ENCODE peak calls at places on chromosomes 13 and 19, in four cellular contexts. K is K562, P is HepG2, E is HCT116. O is an unnamed sample.

GRCh38 chr13:51833980-51834379 is 11.0 kb downstream of the TMEM272 start:
- DNase-seq in E (no peak), P (no peak), K (no peak), O (no peak)

GRCh38 chr13:43961909-43962308 is 82.2 kb downstream of the LACC1 start:
- DNase-seq in K (no peak), E (no peak), P (no peak), O (no peak)

GRCh38 chr13:85650613-85651012 is 148.6 kb downstream of the SLITRK6 start:
- DNase-seq in P (no peak), K (no peak), E (no peak), O (no peak)

GRCh38 chr13:50589139-50589538 is 254.4 kb downstream of the DLEU7 start:
- DNase-seq in E (no peak), P (no peak), K (no peak), O (no peak)

GRCh38 chr19:6660930-6661329 is 9.0 kb downstream of the TNFSF14 start:
- DNase-seq in K (no peak), E (no peak), P (no peak), O (no peak)

GRCh38 chr13:60756306-60756705 is 359.3 kb downstream of the TDRD3 start:
- DNase-seq in E (no peak), K (no peak), P (no peak), O (no peak)

GRCh38 chr13:52454459-52454824 is 836 bp upstream of the CKAP2 start:
- DNase-seq in P (no peak), K (no peak), E (no peak), O (no peak)

GRCh38 chr19:8304841-8305621 is 3.1 kb downstream of the CD320 start:
- DNase-seq in E (peak; percentile 38), K (peak; percentile 93), P (no peak), O (no peak)

GRCh38 chr13:44146162-44146561 is 227.5 kb upstream of the SERP2 start:
- DNase-seq in P (no peak), E (no peak), K (no peak), O (no peak)

GRCh38 chr13:99197257-99197651 is 3.4 kb upstream of the UBAC2 start:
- DNase-seq in P (no peak), E (no peak), K (no peak), O (no peak)

GRCh38 chr13:32432856-32433255 is 4.9 kb upstream of the N4BP2L1 start:
- DNase-seq in K (no peak), P (peak; percentile 49), E (no peak), O (no peak)

GRCh38 chr13:77868717-77869116 is 49.9 kb downstream of the EDNRB start:
- DNase-seq in P (no peak), K (no peak), E (no peak), O (no peak)

GRCh38 chr19:39502640-39503417 is 4.1 kb downstream of the DLL3 start:
- DNase-seq in P (peak; percentile 56), K (peak; percentile 90), E (peak; percentile 66), O (peak; percentile 50)

GRCh38 chr13:95535243-95535642 is 17.3 kb upstream of the CLDN10 start:
- DNase-seq in E (peak; percentile 77), K (no peak), P (peak; percentile 84), O (no peak)

GRCh38 chr13:114146629-114147028 is 14.2 kb upstream of the RASA3 start:
- DNase-seq in E (no peak), P (no peak), K (no peak), O (no peak)

GRCh38 chr19:46515879-46516350 is 20.2 kb upstream of the PNMA8B start:
- DNase-seq in K (peak; percentile 80), E (no peak), P (peak; percentile 23), O (no peak)

GRCh38 chr13:43411741-43412140 is 375.0 kb downstream of the ENOX1 start:
- DNase-seq in P (no peak), E (no peak), K (no peak), O (no peak)

GRCh38 chr13:20188649-20189553 is 3.8 kb downstream of the GJB2 start:
- DNase-seq in K (peak; percentile 15), P (no peak), E (no peak), O (no peak)

GRCh38 chr13:107095876-107096275 is 527.9 kb upstream of the ARGLU1 start:
- DNase-seq in E (no peak), K (no peak), P (no peak), O (no peak)

GRCh38 chr19:33512021-33512420 is 9.6 kb downstream of the PEPD start:
- DNase-seq in K (no peak), E (no peak), P (no peak), O (no peak)

GRCh38 chr19:11506101-11506555 is 489 bp upstream of the ZNF653 start:
- DNase-seq in P (no peak), E (no peak), K (no peak), O (no peak)

GRCh38 chr13:66835040-66835628 is 395.0 kb downstream of the PCDH9 start:
- DNase-seq in E (no peak), P (peak; percentile 24), K (no peak), O (no peak)

GRCh38 chr13:73365240-73365639 is 306.4 kb downstream of the KLF5 start:
- DNase-seq in E (no peak), P (no peak), K (no peak), O (no peak)

GRCh38 chr19:35531291-35531690 is 2.0 kb upstream of the GAPDHS start:
- DNase-seq in E (no peak), K (no peak), P (no peak), O (no peak)

GRCh38 chr13:95641291-95641811 is 3.2 kb downstream of the DZIP1 start:
- DNase-seq in P (no peak), E (no peak), K (no peak), O (no peak)

GRCh38 chr19:18741566-18742121 is 49.5 kb downstream of the COMP start:
- DNase-seq in P (peak; percentile 57), K (no peak), E (no peak), O (no peak)

GRCh38 chr13:110214637-110215036 is 92.3 kb downstream of the COL4A1 start:
- DNase-seq in E (no peak), K (no peak), P (no peak), O (no peak)
- TF ChIP-seq YY1 in E (no peak), K (no peak), P (no peak), O (no peak)

GRCh38 chr19:31272707-31273106 is 76.5 kb downstream of the TSHZ3 start:
- DNase-seq in P (no peak), E (no peak), K (no peak), O (no peak)

GRCh38 chr19:31276831-31277230 is 72.4 kb downstream of the TSHZ3 start:
- DNase-seq in P (no peak), E (no peak), K (no peak), O (no peak)

GRCh38 chr19:31277516-31277915 is 71.7 kb downstream of the TSHZ3 start:
- DNase-seq in K (no peak), P (no peak), E (no peak), O (no peak)

GRCh38 chr19:31274266-31274963 is 74.8 kb downstream of the TSHZ3 start:
- DNase-seq in E (no peak), K (no peak), P (no peak), O (no peak)

DNA sequence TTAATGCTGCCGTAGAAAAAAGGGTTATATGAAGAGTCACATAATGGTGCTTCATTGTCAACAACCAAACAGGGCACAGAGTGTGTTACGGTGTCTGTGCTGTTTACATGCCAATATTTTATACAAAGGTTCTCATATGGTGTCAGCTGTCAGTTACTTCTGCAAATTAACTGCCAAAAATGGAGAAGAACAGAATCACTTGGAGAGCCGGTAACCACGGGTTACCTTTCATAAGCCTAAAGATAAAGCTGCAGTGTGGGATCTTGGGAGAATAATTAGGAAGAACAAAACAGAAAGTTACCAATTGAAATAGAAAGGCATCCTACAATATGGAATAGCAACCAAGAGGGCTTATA is 74.3 kb downstream of the TSHZ3 start:
- DNase-seq in P (no peak), E (no peak), K (no peak), O (no peak)
- TF ChIP-seq ZNF274 in P (no peak), E (no peak), K (no peak), O (no peak)

DNA sequence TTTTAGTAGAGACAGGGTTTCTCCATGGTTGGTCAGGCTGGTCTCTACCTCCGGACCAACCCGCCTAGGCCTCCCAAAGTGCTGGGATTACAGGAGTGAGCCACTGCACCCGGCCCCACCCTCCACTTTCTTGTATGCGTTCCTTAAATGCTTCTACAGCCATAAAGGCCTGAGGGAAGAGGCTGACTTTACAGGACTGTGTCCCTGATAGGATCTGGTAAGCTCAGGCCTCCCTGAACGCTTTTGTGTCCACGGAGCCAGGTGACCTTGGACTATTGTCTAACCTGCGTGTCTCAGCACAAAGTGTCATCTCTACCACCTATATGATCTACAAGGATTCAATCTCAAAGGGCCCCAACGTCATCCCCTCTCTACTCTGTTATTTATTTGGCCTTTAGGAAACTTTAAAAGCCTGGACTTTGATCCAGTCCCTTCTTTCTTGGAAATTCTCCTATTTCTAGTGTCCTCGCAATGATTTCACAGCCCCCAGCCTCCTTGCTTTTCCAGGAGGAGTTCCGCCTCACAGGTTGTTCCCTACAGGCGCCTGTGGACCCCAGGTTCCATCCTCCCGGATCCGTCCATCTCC is 701 bp downstream of the ZNF552 start:
- DNase-seq in E (no peak), P (peak; percentile 12), K (no peak), O (no peak)
- TF ChIP-seq YY1 in E (no peak), P (no peak), K (no peak), O (no peak)

GRCh38 chr19:56348289-56348877 is 33.7 kb upstream of the ZSCAN5A start:
- DNase-seq in P (no peak), K (no peak), E (peak; percentile 22), O (no peak)
- TF ChIP-seq ZNF274 in P (no peak), K (no peak), E (no peak), O (no peak)

DNA sequence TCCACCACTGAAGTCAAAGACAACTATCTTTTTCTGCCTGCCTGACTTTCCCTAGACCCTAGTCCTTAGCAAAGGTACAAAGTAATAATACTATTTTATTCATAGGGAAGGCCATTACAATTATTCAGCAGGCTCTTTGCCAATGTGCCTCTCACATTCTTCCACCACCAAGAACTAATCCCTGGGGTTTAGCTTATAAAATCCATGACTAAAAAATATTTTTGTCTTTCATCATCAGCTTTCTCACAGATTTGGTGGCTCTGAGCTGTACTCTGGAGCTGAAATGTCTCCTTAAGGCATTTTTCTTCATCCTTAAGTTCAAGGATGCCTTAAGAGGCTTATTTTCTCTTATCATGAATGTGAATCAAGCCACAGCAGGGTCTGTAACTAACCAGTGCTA is 96.1 kb downstream of the OXGR1 start:
- DNase-seq in E (no peak), K (no peak), P (no peak), O (no peak)
- TF ChIP-seq YY1 in E (no peak), K (no peak), P (no peak), O (no peak)

GRCh38 chr13:36966404-36966803 is 32.7 kb downstream of the ALG5 start:
- DNase-seq in K (no peak), P (no peak), E (no peak), O (no peak)
- TF ChIP-seq ZNF274 in K (no peak), P (no peak), E (no peak), O (no peak)

GRCh38 chr19:2413629-2414028 is 13.8 kb downstream of the TIMM13 start:
- DNase-seq in P (no peak), K (peak; percentile 6), E (no peak), O (no peak)
- TF ChIP-seq YY1 in P (no peak), K (no peak), E (no peak), O (no peak)

DNA sequence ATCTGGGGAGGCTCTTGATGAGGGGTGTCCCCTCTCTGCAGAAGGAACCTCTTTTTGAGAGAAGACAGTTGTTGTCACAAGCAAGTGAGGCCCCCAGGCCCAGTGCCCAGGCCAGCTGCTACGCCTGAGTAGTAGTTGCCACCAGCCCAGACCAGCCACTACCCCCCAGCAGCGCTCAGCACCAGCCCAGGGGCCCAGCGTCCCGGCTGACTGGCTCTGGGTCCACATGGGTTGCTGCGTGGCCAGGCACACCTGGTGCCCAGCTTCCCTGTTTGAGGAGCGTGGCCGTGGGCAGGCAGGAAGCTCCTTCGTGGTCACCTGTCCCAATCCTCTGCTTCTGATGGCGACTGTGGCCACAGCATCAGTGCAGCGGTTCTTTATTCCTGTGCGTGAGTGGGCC is 84.7 kb downstream of the KDM4B start:
- DNase-seq in E (no peak), K (no peak), P (no peak), O (no peak)
- TF ChIP-seq ZNF274 in E (no peak), K (no peak), P (no peak), O (no peak)

O was measured in NT2/D1.